ENCODE peak calls at places on chromosomes 7 and 10, in eight cellular contexts. Q is retina; M is caudate nucleus; P is spleen; F is M059J; S is neural progenitor cell; A is stimulated activated CD4-positive, alpha-beta T cell treated with anti-CD3 and anti-CD28 coated beads, Interleukin-1b, Interleukin-23, amount 100 ng/mL, for 1 hour; W is NCI-H1092. R is an unnamed sample.

GRCh38 chr10:71088054-71088453 is 124.3 kb upstream of the UNC5B start:
- DNase-seq in Q (peak), M (no peak), P (no peak), F (peak), S (no peak), A (no peak), W (no peak), R (no peak)

GRCh38 chr10:122056431-122057094 is 67.6 kb downstream of the TACC2 start:
- DNase-seq in Q (no peak), M (no peak), P (peak), F (peak), S (no peak), A (no peak), W (no peak), R (peak)

GRCh38 chr7:30019387-30019786 is 7.1 kb downstream of the FKBP14 start:
- DNase-seq in Q (no peak), M (no peak), P (no peak), F (no peak), S (no peak), A (no peak), W (no peak), R (no peak)

GRCh38 chr10:51425431-51425830 is 274.0 kb downstream of the CSTF2T start:
- DNase-seq in Q (peak), M (no peak), P (no peak), F (peak), S (peak), A (no peak), W (no peak), R (no peak)

GRCh38 chr10:36342781-36343180 is 700.7 kb upstream of the FZD8 start:
- DNase-seq in Q (no peak), M (no peak), P (no peak), F (no peak), S (no peak), A (no peak), W (no peak), R (no peak)

GRCh38 chr10:127310389-127310788 is 114.0 kb upstream of the INSYN2A start:
- DNase-seq in Q (no peak), M (no peak), P (no peak), F (no peak), S (no peak), A (no peak), W (no peak), R (no peak)

GRCh38 chr10:133238066-133238804 is 580 bp downstream of the VENTX start:
- DNase-seq in Q (no peak), M (no peak), P (no peak), F (no peak), S (peak), A (no peak), W (no peak), R (no peak)

GRCh38 chr7:84249651-84250050 is 55.1 kb upstream of the SEMA3A start:
- DNase-seq in Q (no peak), M (no peak), P (no peak), F (no peak), S (no peak), A (no peak), W (no peak), R (no peak)

GRCh38 chr7:34354906-34355305 is 303.1 kb upstream of the NPSR1 start:
- DNase-seq in Q (no peak), M (no peak), P (no peak), F (peak), S (no peak), A (no peak), W (no peak), R (no peak)

GRCh38 chr10:7410800-7411670 is at the start of gene SFMBT2:
- DNase-seq in Q (peak), M (peak), P (peak), F (peak), S (peak), A (no peak), W (peak), R (no peak)

GRCh38 chr7:118352854-118353453 is 128.4 kb downstream of the ANKRD7 start:
- DNase-seq in Q (no peak), M (no peak), P (no peak), F (no peak), S (peak), A (no peak), W (peak), R (no peak)

GRCh38 chr10:92239600-92240288 is 51.1 kb downstream of the CPEB3 start:
- DNase-seq in Q (peak), M (peak), P (peak), F (peak), S (peak), A (no peak), W (peak), R (no peak)

GRCh38 chr7:27302590-27302989 is 60.0 kb downstream of the EVX1 start:
- DNase-seq in Q (no peak), M (no peak), P (no peak), F (no peak), S (no peak), A (no peak), W (no peak), R (no peak)

GRCh38 chr10:31581741-31582323 is 262.8 kb downstream of the ZEB1 start:
- DNase-seq in Q (no peak), M (no peak), P (no peak), F (peak), S (no peak), A (no peak), W (no peak), R (no peak)

GRCh38 chr7:7048213-7048612 is 134.1 kb upstream of the C1GALT1 start:
- DNase-seq in Q (no peak), M (no peak), P (no peak), F (no peak), S (no peak), A (no peak), W (no peak), R (no peak)

GRCh38 chr7:155282671-155283070 is 15.0 kb upstream of the INSIG1 start:
- DNase-seq in Q (no peak), M (no peak), P (no peak), F (no peak), S (no peak), A (no peak), W (no peak), R (no peak)

GRCh38 chr10:44513592-44513991 is 128.7 kb upstream of the CXCL12 start:
- DNase-seq in Q (no peak), M (no peak), P (no peak), F (peak), S (no peak), A (no peak), W (no peak), R (no peak)

GRCh38 chr10:119511828-119512515 is 30.5 kb downstream of the RGS10 start:
- DNase-seq in Q (no peak), M (no peak), P (peak), F (no peak), S (peak), A (no peak), W (no peak), R (no peak)

GRCh38 chr7:91759205-91759863 is 121.2 kb downstream of the MTERF1 start:
- DNase-seq in Q (no peak), M (no peak), P (no peak), F (peak), S (peak), A (no peak), W (no peak), R (peak)

GRCh38 chr10:21534611-21535493 is 820 bp downstream of the MLLT10 start:
- DNase-seq in Q (peak), M (peak), P (peak), F (peak), S (peak), A (no peak), W (peak), R (no peak)

GRCh38 chr10:36349445-36350063 is 707.5 kb upstream of the FZD8 start:
- DNase-seq in Q (peak), M (peak), P (no peak), F (peak), S (peak), A (no peak), W (no peak), R (no peak)

GRCh38 chr7:118214833-118215182 is 9.7 kb upstream of the ANKRD7 start:
- DNase-seq in Q (no peak), M (no peak), P (no peak), F (no peak), S (no peak), A (no peak), W (no peak), R (peak)

GRCh38 chr10:66836057-66836456 is 89.8 kb upstream of the LRRTM3 start:
- DNase-seq in Q (no peak), M (no peak), P (no peak), F (peak), S (no peak), A (no peak), W (no peak), R (no peak)

GRCh38 chr10:87671416-87671815 is 11.7 kb downstream of the PAPSS2 start:
- DNase-seq in Q (no peak), M (no peak), P (no peak), F (peak), S (no peak), A (no peak), W (no peak), R (no peak)

GRCh38 chr10:48493083-48493871 is 111.6 kb downstream of the ARHGAP22 start:
- DNase-seq in Q (no peak), M (no peak), P (peak), F (peak), S (no peak), A (no peak), W (no peak), R (peak)

GRCh38 chr10:485776-486572 is 203.5 kb downstream of the DIP2C start:
- DNase-seq in Q (no peak), M (peak), P (peak), F (no peak), S (no peak), A (no peak), W (peak), R (no peak)

GRCh38 chr7:107999814-108000560 is 3.0 kb downstream of the LAMB1 start:
- DNase-seq in Q (no peak), M (no peak), P (no peak), F (peak), S (no peak), A (no peak), W (no peak), R (no peak)

GRCh38 chr7:19362099-19362498 is 216.9 kb upstream of the FERD3L start:
- DNase-seq in Q (no peak), M (no peak), P (no peak), F (peak), S (no peak), A (no peak), W (no peak), R (no peak)

GRCh38 chr7:139767561-139767982 is 10.2 kb downstream of the HIPK2 start:
- DNase-seq in Q (no peak), M (no peak), P (no peak), F (no peak), S (no peak), A (no peak), W (no peak), R (no peak)

GRCh38 chr7:155851892-155852291 is 39.6 kb upstream of the SHH start:
- DNase-seq in Q (no peak), M (no peak), P (no peak), F (no peak), S (no peak), A (no peak), W (no peak), R (no peak)

GRCh38 chr7:39700932-39701331 is 77.6 kb downstream of the RALA start:
- DNase-seq in Q (no peak), M (no peak), P (no peak), F (no peak), S (no peak), A (no peak), W (no peak), R (no peak)

GRCh38 chr10:100799881-100800280 is 54.5 kb downstream of the PAX2 start:
- DNase-seq in Q (no peak), M (no peak), P (no peak), F (no peak), S (no peak), A (no peak), W (no peak), R (no peak)

GRCh38 chr7:122988333-122988732 is 7.2 kb downstream of the TAS2R16 start:
- DNase-seq in Q (no peak), M (no peak), P (no peak), F (no peak), S (no peak), A (no peak), W (no peak), R (no peak)

GRCh38 chr7:26624839-26625238 is 239.6 kb downstream of the SKAP2 start:
- DNase-seq in Q (no peak), M (no peak), P (peak), F (no peak), S (no peak), A (no peak), W (no peak), R (no peak)

GRCh38 chr7:21916629-21917028 is 29.1 kb downstream of the CDCA7L start:
- DNase-seq in Q (no peak), M (peak), P (no peak), F (no peak), S (no peak), A (no peak), W (no peak), R (no peak)

GRCh38 chr10:4249841-4250496 is 465.0 kb upstream of the KLF6 start:
- DNase-seq in Q (no peak), M (no peak), P (no peak), F (peak), S (no peak), A (no peak), W (no peak), R (no peak)

R was measured in DMS153.